ENCODE peak calls at places on chromosomes 4 and X, in ten cellular contexts. P is CD8-positive, alpha-beta memory T cell; H is colonic mucosa; E is hepatocyte; K is left ventricle myocardium inferior; O is uterus; N is IMR-90; B is endodermal cell; T is A549; D is GM23248. X is an unnamed sample. For H3K4me1, the result is how much of the 10 kb centered on the place peaks cover.

GRCh38 chrX:133249659-133250058 is 31.5 kb upstream of the TFDP3 start:
- DNase-seq in B (no peak), E (no peak), H (no peak), O (no peak), D (peak), K (no peak), T (peak), N (no peak), P (no peak), X (no peak)

GRCh38 chrX:18883234-18883960 is 100.5 kb downstream of the PHKA2 start:
- DNase-seq in N (no peak), B (peak), P (no peak), T (no peak), O (no peak), D (no peak), H (no peak), E (peak), K (peak), X (no peak)

GRCh38 chr4:106287353-106287969 is 28.5 kb downstream of the TBCK start:
- DNase-seq in B (no peak), K (no peak), O (no peak), H (no peak), D (peak), N (peak), E (peak), P (no peak), T (peak), X (no peak)

GRCh38 chr4:139015269-139015947 is at the start of gene NOCT:
- DNase-seq in B (peak), T (peak), O (peak), H (peak), D (peak), K (peak), E (peak), P (peak), N (peak), X (peak)

GRCh38 chr4:150078996-150079581 is 844 bp downstream of the DCLK2 start:
- DNase-seq in B (peak), E (peak), O (peak), H (peak), P (no peak), N (peak), T (peak), D (peak), K (peak), X (peak)

GRCh38 chr4:3037957-3038451 is 36.3 kb downstream of the HTT-AS start:
- DNase-seq in K (peak), O (peak), E (no peak), P (no peak), D (peak), B (no peak), T (no peak), H (no peak), N (no peak), X (no peak)

GRCh38 chr4:147518846-147519767 is 38.2 kb downstream of the EDNRA start:
- DNase-seq in N (peak), T (peak), O (peak), D (peak), E (peak), H (peak), B (peak), K (no peak), P (no peak), X (peak)

GRCh38 chr4:99457270-99457669 is 22.1 kb upstream of the ADH7 start:
- DNase-seq in P (no peak), D (no peak), B (no peak), E (no peak), T (no peak), N (no peak), H (no peak), O (no peak), K (no peak), X (no peak)

GRCh38 chr4:41013746-41014145 is 200.6 kb downstream of the APBB2 start:
- DNase-seq in B (peak), D (no peak), P (no peak), O (no peak), T (no peak), E (no peak), K (no peak), N (no peak), H (no peak), X (no peak)

GRCh38 chrX:11704725-11705495 is 39.2 kb upstream of the ARHGAP6 start:
- DNase-seq in T (no peak), O (no peak), D (no peak), P (no peak), N (peak), K (no peak), B (peak), E (no peak), H (no peak), X (no peak)

GRCh38 chrX:44872319-44872816 is 620 bp upstream of the KDM6A start:
- DNase-seq in P (no peak), T (peak), E (peak), O (peak), N (peak), H (peak), K (no peak), D (peak), B (no peak), X (peak)

GRCh38 chrX:9341305-9342201 is 123.3 kb upstream of the TBL1X start:
- DNase-seq in N (peak), D (peak), T (peak), H (peak), P (peak), K (peak), O (peak), B (no peak), E (peak), X (no peak)

GRCh38 chr4:142817442-142817841 is 28.7 kb downstream of the INPP4B start:
- DNase-seq in P (no peak), B (no peak), K (no peak), D (peak), N (peak), O (no peak), E (no peak), H (no peak), T (no peak), X (no peak)

GRCh38 chrX:104315555-104315954 is 60.8 kb upstream of the ESX1 start:
- DNase-seq in B (no peak), K (no peak), T (no peak), D (peak), N (peak), E (no peak), O (no peak), H (no peak), P (no peak), X (no peak)

GRCh38 chrX:130771230-130771629 is 131.8 kb downstream of the ENOX2 start:
- DNase-seq in K (no peak), O (no peak), N (no peak), P (no peak), T (no peak), H (no peak), D (peak), E (no peak), B (no peak), X (no peak)

GRCh38 chrX:130772313-130773140 is 130.5 kb downstream of the ENOX2 start:
- DNase-seq in N (peak), B (no peak), P (no peak), K (no peak), H (no peak), O (no peak), T (no peak), E (no peak), D (peak), X (peak)

GRCh38 chrX:130769835-130770234 is 133.2 kb downstream of the ENOX2 start:
- DNase-seq in T (no peak), E (no peak), K (no peak), P (no peak), B (no peak), N (no peak), O (no peak), D (no peak), H (no peak), X (no peak)

GRCh38 chrX:130771648-130772312 is 131.2 kb downstream of the ENOX2 start:
- DNase-seq in T (no peak), P (no peak), N (no peak), O (no peak), B (no peak), E (no peak), H (no peak), D (no peak), K (no peak), X (no peak)

DNA sequence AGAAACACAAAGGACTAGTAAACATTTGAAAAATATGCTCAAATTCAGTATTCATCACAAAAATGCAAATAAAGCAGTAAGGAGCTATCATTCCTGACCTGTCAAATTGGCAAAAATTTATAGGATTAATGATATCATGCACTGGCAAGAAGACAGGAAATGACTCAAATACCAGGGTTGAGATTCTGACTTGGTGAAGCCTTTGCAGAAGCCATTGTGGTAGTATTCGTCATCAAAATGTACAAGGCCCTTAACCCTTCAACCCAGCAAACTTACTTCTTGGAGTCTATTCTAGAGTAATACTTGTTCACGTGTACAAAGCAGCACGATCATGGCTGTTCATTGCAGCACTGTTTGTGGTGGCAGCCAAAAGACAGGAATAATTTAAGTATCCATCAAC is 132.4 kb downstream of the ENOX2 start:
- DNase-seq in O (no peak), N (peak), K (no peak), P (no peak), H (no peak), E (no peak), T (no peak), B (no peak), D (peak), X (no peak)
- H3K27ac ChIP-seq in O (no peak), N (no peak), K (peak), P (no peak), H (no peak), E (no peak), T (no peak), B (no peak), D (peak), X (no peak)

DNA sequence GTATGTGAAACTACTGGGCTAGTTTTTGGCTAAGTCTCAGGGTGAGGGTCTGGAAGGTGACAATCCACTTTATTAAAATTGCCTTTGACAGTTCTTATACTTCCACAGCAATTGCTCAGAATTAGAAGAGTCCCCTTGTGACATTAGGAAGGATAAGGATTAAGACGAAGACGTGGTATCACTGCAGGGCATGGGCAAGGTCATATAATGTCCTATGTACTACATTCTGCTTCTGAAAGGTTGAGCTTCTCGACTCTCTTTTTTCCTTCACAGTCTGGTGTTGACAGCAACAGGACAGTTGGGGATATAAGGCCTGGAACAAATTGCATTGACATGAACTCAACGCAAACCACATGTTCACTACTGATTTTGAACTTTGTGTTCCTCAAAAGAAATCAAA is 40.9 kb upstream of the PRDM5 start:
- DNase-seq in T (no peak), E (no peak), H (no peak), B (no peak), P (no peak), D (no peak), K (no peak), N (no peak), O (no peak), X (no peak)
- H3K4me3 ChIP-seq in T (no peak), E (no peak), H (no peak), B (no peak), P (no peak), D (no peak), K (no peak), N (no peak), O (no peak), X (no peak)

GRCh38 chr4:85151786-85152185 is 185.3 kb upstream of the WDFY3 start:
- DNase-seq in B (no peak), K (no peak), D (no peak), P (no peak), E (no peak), T (no peak), O (no peak), H (no peak), N (no peak), X (no peak)

GRCh38 chr4:85151349-85151748 is 184.9 kb upstream of the WDFY3 start:
- DNase-seq in N (no peak), E (no peak), D (no peak), P (no peak), B (no peak), H (no peak), K (no peak), T (no peak), O (no peak), X (no peak)

GRCh38 chr4:85147481-85148076 is 181.1 kb upstream of the WDFY3 start:
- DNase-seq in H (peak), D (peak), T (peak), N (peak), O (peak), P (no peak), E (peak), K (peak), B (peak), X (peak)

GRCh38 chr4:85152490-85152889 is 186.0 kb upstream of the WDFY3 start:
- DNase-seq in B (no peak), K (no peak), D (no peak), O (no peak), E (no peak), H (no peak), P (no peak), N (no peak), T (no peak), X (no peak)

GRCh38 chr4:85149656-85150055 is 183.2 kb upstream of the WDFY3 start:
- DNase-seq in P (no peak), O (no peak), K (no peak), H (no peak), D (peak), N (peak), T (no peak), B (no peak), E (no peak), X (no peak)
- H3K4me1 ChIP-seq in P (under half), O (under half), K (under half), H (under half), D (under half), N (under half), T (under half), B (under half), E (under half), X (under half)

GRCh38 chr4:76703123-76703490 is 194.8 kb downstream of the SOWAHB start:
- DNase-seq in H (no peak), N (no peak), T (no peak), K (no peak), O (no peak), D (peak), B (no peak), P (no peak), E (peak), X (no peak)
- H3K27ac ChIP-seq in H (peak), N (peak), T (peak), K (peak), O (no peak), D (peak), B (no peak), P (no peak), E (peak), X (peak)

GRCh38 chrX:37910186-37910585 is 62.8 kb upstream of the DYNLT3 start:
- DNase-seq in T (no peak), N (no peak), K (no peak), O (no peak), H (no peak), E (no peak), B (no peak), P (no peak), D (no peak), X (no peak)

GRCh38 chrX:37906357-37906756 is 59.0 kb upstream of the DYNLT3 start:
- DNase-seq in P (no peak), N (no peak), E (no peak), B (no peak), T (no peak), K (no peak), D (no peak), O (no peak), H (no peak), X (no peak)

GRCh38 chrX:37904833-37905232 is 57.5 kb upstream of the DYNLT3 start:
- DNase-seq in E (no peak), K (no peak), T (no peak), P (no peak), N (no peak), O (no peak), H (no peak), B (no peak), D (no peak), X (no peak)

GRCh38 chrX:37905436-37906147 is 58.2 kb upstream of the DYNLT3 start:
- DNase-seq in H (no peak), T (peak), N (peak), P (peak), K (no peak), D (peak), E (peak), B (peak), O (peak), X (no peak)
- H3K4me3 ChIP-seq in H (no peak), T (peak), N (peak), P (no peak), K (peak), D (peak), E (peak), B (peak), O (peak), X (no peak)

GRCh38 chr4:6674500-6675149 is 19.1 kb upstream of the S100P start:
- DNase-seq in P (peak), T (no peak), O (no peak), K (no peak), B (peak), D (peak), N (peak), E (peak), H (peak), X (peak)

GRCh38 chr4:6668391-6668790 is 25.3 kb upstream of the S100P start:
- DNase-seq in H (no peak), P (no peak), N (peak), E (no peak), O (no peak), D (peak), T (no peak), K (no peak), B (no peak), X (no peak)

GRCh38 chr4:6673660-6674499 is 19.8 kb upstream of the S100P start:
- DNase-seq in E (peak), D (peak), O (peak), B (peak), T (peak), H (peak), K (peak), P (peak), N (peak), X (peak)

GRCh38 chr4:6671648-6672047 is 22.0 kb upstream of the S100P start:
- DNase-seq in N (no peak), E (no peak), H (no peak), P (no peak), K (no peak), D (no peak), B (no peak), O (no peak), T (no peak), X (no peak)

DNA sequence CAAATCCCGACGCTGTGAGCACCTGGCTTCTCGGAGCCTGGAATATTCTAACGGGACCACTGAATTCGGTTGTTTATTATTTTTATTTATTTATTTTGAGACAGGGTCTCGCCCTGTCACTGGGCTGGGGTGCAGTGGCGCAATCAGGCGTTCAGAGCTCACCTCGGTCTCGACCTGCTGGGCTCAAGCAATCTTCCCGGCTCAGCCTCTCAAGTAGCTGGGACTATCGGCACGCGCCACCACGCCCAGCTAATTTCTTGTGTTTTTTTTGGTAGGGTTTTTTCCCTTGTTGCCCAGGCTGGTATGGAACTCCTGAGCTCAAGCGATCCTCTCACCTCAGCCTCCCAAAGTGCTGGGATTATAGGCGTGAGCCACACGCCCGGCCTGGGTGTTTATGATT is 21.5 kb upstream of the S100P start:
- DNase-seq in B (no peak), N (no peak), T (no peak), O (no peak), P (no peak), E (no peak), K (no peak), D (no peak), H (no peak), X (no peak)
- H3K4me1 ChIP-seq in B (under half), N (under half), T (under half), O (under half), P (under half), E (under half), K (under half), D (under half), H (under half), X (under half)

GRCh38 chr4:112752061-112752460 is 115.1 kb downstream of the LARP7 start:
- DNase-seq in H (no peak), D (no peak), T (no peak), B (peak), P (no peak), O (no peak), K (no peak), E (no peak), N (no peak), X (no peak)

GRCh38 chr4:112752510-112752909 is 115.6 kb downstream of the LARP7 start:
- DNase-seq in P (no peak), N (no peak), T (no peak), B (peak), E (no peak), D (no peak), K (no peak), H (no peak), O (no peak), X (no peak)

GRCh38 chr4:112751447-112751846 is 114.5 kb downstream of the LARP7 start:
- DNase-seq in H (no peak), T (no peak), P (no peak), D (no peak), K (no peak), O (no peak), B (peak), E (no peak), N (no peak), X (no peak)

GRCh38 chr4:112748352-112748900 is 111.5 kb downstream of the LARP7 start:
- DNase-seq in H (no peak), D (no peak), O (no peak), E (no peak), K (no peak), P (no peak), T (no peak), B (peak), N (no peak), X (no peak)

DNA sequence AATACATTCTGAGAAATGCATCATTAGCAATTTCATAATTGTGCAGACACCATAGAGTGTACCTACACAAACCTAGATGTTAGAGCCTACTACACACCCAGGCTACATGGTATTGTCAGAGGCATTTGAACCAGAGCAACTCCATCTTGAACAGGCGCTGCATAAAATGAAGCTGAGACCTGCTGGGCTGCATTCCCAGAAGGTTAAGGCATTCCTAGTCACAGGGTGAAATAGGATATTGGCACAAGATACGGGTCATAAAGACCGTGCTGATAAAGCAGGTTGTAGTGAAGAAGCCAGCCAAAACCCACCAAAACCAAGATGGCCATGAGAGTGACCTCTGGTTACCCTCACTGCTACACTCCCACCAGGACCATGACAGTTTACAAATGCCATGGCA is 116.4 kb downstream of the LARP7 start:
- DNase-seq in H (no peak), T (no peak), P (no peak), N (no peak), B (peak), D (no peak), E (no peak), O (no peak), K (no peak), X (no peak)
- H3K27ac ChIP-seq in H (no peak), T (no peak), P (no peak), N (no peak), B (no peak), D (no peak), E (no peak), O (no peak), K (no peak), X (no peak)

DNA sequence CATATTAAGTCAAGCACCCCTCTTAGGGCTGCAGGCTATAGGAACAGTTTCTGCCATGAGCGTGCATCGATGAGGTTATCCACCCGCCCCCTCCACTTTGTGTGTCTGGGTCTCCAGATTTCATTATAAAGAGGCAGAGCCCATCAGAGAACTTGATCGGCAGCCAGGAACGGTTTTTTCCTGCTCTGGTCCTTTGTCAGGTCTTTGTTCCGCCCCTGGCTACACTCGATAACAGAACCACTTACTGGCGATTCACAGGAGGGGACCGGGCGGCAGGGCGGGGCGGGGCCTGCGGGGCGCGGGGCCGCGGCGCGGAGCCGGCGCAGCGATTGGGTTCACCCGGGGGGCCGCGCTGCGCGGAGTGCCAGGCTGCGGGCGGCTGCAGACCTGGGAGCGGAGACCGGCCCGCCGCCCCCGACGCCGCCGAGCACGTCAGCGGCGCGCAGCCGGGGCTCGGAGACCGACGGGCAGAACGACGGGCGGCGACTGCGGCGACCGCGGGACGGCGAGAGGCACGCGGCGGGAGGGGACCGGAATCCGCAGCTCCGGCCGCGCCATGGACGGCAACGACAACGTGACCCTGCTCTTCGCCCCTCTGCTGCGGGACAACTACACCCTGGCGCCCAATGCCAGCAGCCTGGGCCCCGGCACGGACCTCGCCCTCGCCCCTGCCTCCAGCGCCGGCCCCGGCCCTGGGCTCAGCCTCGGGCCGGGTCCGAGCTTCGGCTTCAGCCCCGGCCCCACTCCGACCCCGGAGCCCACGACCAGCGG is at the start of gene SLC10A4:
- DNase-seq in H (no peak), K (no peak), P (no peak), D (peak), E (peak), N (no peak), O (no peak), T (peak), B (peak), X (no peak)
- H3K4me3 ChIP-seq in H (peak), K (peak), P (no peak), D (peak), E (no peak), N (peak), O (no peak), T (peak), B (peak), X (peak)